ENCODE peak calls at places on chromosomes 1 and 21, in nine cellular contexts. C is brain microvascular endothelial cell; X is activated T-helper 1 cell treated with anti-CD3 and anti-CD28 coated beads, Interleukin-12 subunit alpha, Interleukin-12 subunit beta, Interleukin-2, Interleukin-4 antibody, amounts not matched to agents 30 ng/mL and 10 ng/mL and 1 ng/mL, durations not matched to agents 14 hours and 24 hours and 36 hours; M is H7; T is LoVo; S is GF-D8; J is SW480; W is activated CD4-positive, alpha-beta T cell treated with anti-CD3 and anti-CD28 coated beads for 24 hours; R is EL. H is an unnamed sample.
A peak's percentile ranks its signal among the peaks of the same experiment; 100 is the strongest.

GRCh38 chr1:94980049-94980908 is 53.4 kb upstream of the CNN3 start:
- DNase-seq in C (no peak), X (no peak), M (no peak), T (no peak), S (no peak), J (no peak), W (no peak), R (peak; percentile 47), H (no peak)

GRCh38 chr21:41722052-41723018 is 44.5 kb downstream of the RIPK4 start:
- DNase-seq in C (no peak), X (no peak), M (peak; percentile 28), T (no peak), S (no peak), J (no peak), W (no peak), R (no peak), H (no peak)

GRCh38 chr1:155078496-155079209 is at the start of gene EFNA3:
- DNase-seq in C (no peak), X (peak; percentile 61), M (peak; percentile 99), T (peak; percentile 76), S (no peak), J (no peak), W (peak; percentile 65), R (peak; percentile 62), H (no peak)

GRCh38 chr1:74197657-74198552 is at the start of the genes FPGT and LRRIQ3:
- DNase-seq in C (peak; percentile 95), X (peak; percentile 93), M (peak; percentile 89), T (peak; percentile 94), S (peak; percentile 93), J (peak; percentile 90), W (peak; percentile 90), R (peak; percentile 94), H (peak; percentile 89)

GRCh38 chr1:208089971-208090755 is 154.0 kb downstream of the PLXNA2 start:
- DNase-seq in C (no peak), X (no peak), M (no peak), T (no peak), S (no peak), J (no peak), W (no peak), R (peak; percentile 88), H (no peak)

GRCh38 chr1:218317061-218317460 is 28.1 kb upstream of the TGFB2 start:
- DNase-seq in C (no peak), X (no peak), M (no peak), T (no peak), S (no peak), J (no peak), W (no peak), R (no peak), H (no peak)

GRCh38 chr1:180917306-180918065 is 4.8 kb downstream of the KIAA1614 start:
- DNase-seq in C (peak; percentile 9), X (no peak), M (peak; percentile 80), T (no peak), S (no peak), J (peak; percentile 34), W (no peak), R (no peak), H (no peak)

GRCh38 chr1:86616871-86617270 is 70.0 kb downstream of the CLCA4 start:
- DNase-seq in C (no peak), X (no peak), M (no peak), T (peak; percentile 10), S (peak; percentile 75), J (no peak), W (no peak), R (no peak), H (no peak)

GRCh38 chr1:70990460-70991253 is 57.0 kb downstream of the PTGER3 start:
- DNase-seq in C (no peak), X (no peak), M (no peak), T (no peak), S (no peak), J (no peak), W (no peak), R (no peak), H (no peak)

GRCh38 chr1:78092686-78093085 is 46.9 kb downstream of the GIPC2 start:
- DNase-seq in C (no peak), X (no peak), M (no peak), T (peak; percentile 44), S (no peak), J (no peak), W (no peak), R (peak; percentile 73), H (no peak)

GRCh38 chr1:161215079-161215478 is at the start of gene FCER1G:
- DNase-seq in C (no peak), X (no peak), M (no peak), T (no peak), S (peak; percentile 78), J (no peak), W (no peak), R (no peak), H (no peak)

GRCh38 chr1:211501671-211502413 is 9.9 kb upstream of the RD3 start:
- DNase-seq in C (no peak), X (no peak), M (no peak), T (no peak), S (no peak), J (no peak), W (no peak), R (no peak), H (no peak)